ENCODE peak calls at places on chromosomes 1 and 21, in nine cellular contexts. I is kidney glomerular epithelial cell; G is NCI-H2171; W is effector memory CD8-positive, alpha-beta T cell; J is brain microvascular endothelial cell; E is bronchial epithelial cell; U is cardiac muscle cell; B is uterus; Y is NCI-H2081. D is an unnamed sample.

GRCh38 chr1:17914142-17914541 is 159.0 kb downstream of the ACTL8 start:
- DNase-seq in I (no peak), G (no peak), W (no peak), J (no peak), E (no peak), U (no peak), B (no peak), Y (no peak), D (no peak)

GRCh38 chr1:156814571-156815260 is 1.9 kb downstream of the SH2D2A start:
- DNase-seq in I (no peak), G (no peak), W (no peak), J (no peak), E (peak; percentile 56), U (no peak), B (no peak), Y (no peak), D (no peak)

GRCh38 chr21:33059319-33059894 is 10.5 kb upstream of the OLIG1 start:
- DNase-seq in I (no peak), G (no peak), W (no peak), J (no peak), E (peak; percentile 29), U (no peak), B (no peak), Y (no peak), D (no peak)

GRCh38 chr1:93980881-93981280 is 71.7 kb upstream of the GCLM start:
- DNase-seq in I (no peak), G (no peak), W (no peak), J (no peak), E (no peak), U (no peak), B (no peak), Y (no peak), D (no peak)

GRCh38 chr1:32761253-32761877 is 55.8 kb downstream of the YARS1 start:
- DNase-seq in I (peak; percentile 86), G (no peak), W (no peak), J (peak; percentile 84), E (peak; percentile 99), U (no peak), B (peak; percentile 65), Y (no peak), D (peak; percentile 62)

GRCh38 chr1:214277704-214278635 is 3.0 kb upstream of the SMYD2 start:
- DNase-seq in I (no peak), G (no peak), W (no peak), J (no peak), E (no peak), U (peak; percentile 77), B (no peak), Y (no peak), D (no peak)

GRCh38 chr1:6962390-6962955 is 177.2 kb downstream of the CAMTA1 start:
- DNase-seq in I (no peak), G (peak; percentile 78), W (no peak), J (no peak), E (peak; percentile 50), U (peak; percentile 95), B (peak; percentile 44), Y (no peak), D (no peak)

GRCh38 chr1:214551436-214552173 is at the start of gene PTPN14:
- DNase-seq in I (peak; percentile 93), G (peak; percentile 51), W (no peak), J (peak; percentile 91), E (peak; percentile 85), U (peak; percentile 97), B (peak; percentile 89), Y (peak; percentile 27), D (peak; percentile 92)

GRCh38 chr21:35102488-35103407 is 53.6 kb upstream of the RUNX1 start:
- DNase-seq in I (no peak), G (no peak), W (no peak), J (peak; percentile 27), E (peak; percentile 15), U (no peak), B (no peak), Y (no peak), D (no peak)

GRCh38 chr1:113074237-113074636 is 1.2 kb downstream of the LRIG2 start:
- DNase-seq in I (no peak), G (no peak), W (no peak), J (no peak), E (peak; percentile 13), U (no peak), B (no peak), Y (no peak), D (no peak)